ENCODE peak calls at places on chromosomes 3 and 15, in four cellular contexts. W is hepatic stellate cell; J is stimulated activated CD4-positive, alpha-beta T cell treated with anti-CD3 and anti-CD28 coated beads, Interleukin-2, amount 100 ng/mL, for 4 hours; A is fibroblast of lung. Y is an unnamed sample.

GRCh38 chr3:11582123-11582968 is 61.4 kb downstream of the VGLL4 start:
- DNase-seq in A (peak), W (peak), J (no peak), Y (no peak)

GRCh38 chr3:64687781-64688515 is at the start of gene ADAMTS9:
- DNase-seq in J (no peak), W (peak), A (peak), Y (no peak)

GRCh38 chr3:185728630-185729334 is 96.1 kb downstream of the IGF2BP2 start:
- DNase-seq in A (peak), J (no peak), W (no peak), Y (no peak)

GRCh38 chr15:72176155-72176554 is 21.4 kb downstream of the GRAMD2A start:
- DNase-seq in W (no peak), J (no peak), A (no peak), Y (no peak)

GRCh38 chr3:43852066-43852465 is 161.3 kb downstream of the ABHD5 start:
- DNase-seq in J (no peak), W (no peak), A (peak), Y (no peak)

GRCh38 chr3:172379372-172379771 is 68.9 kb downstream of the GHSR start:
- DNase-seq in A (no peak), W (no peak), J (no peak), Y (no peak)

GRCh38 chr3:190865828-190866227 is 3.3 kb upstream of the GMNC start:
- DNase-seq in A (no peak), J (no peak), W (no peak), Y (no peak)

GRCh38 chr3:34056951-34057390 is 258.5 kb downstream of the PDCD6IP start:
- DNase-seq in J (no peak), A (no peak), W (no peak), Y (no peak)

GRCh38 chr15:80556694-80557367 is 138.3 kb upstream of the ABHD17C start:
- DNase-seq in J (no peak), W (no peak), A (peak), Y (no peak)

GRCh38 chr15:71677352-71677751 is 133.0 kb upstream of the NR2E3 start:
- DNase-seq in A (no peak), J (no peak), W (no peak), Y (no peak)

Y was measured in H54.